ENCODE peak calls at places on chromosome 17, in five cellular contexts. G is pancreas; Z is H54; Q is stimulated activated CD4-positive, alpha-beta T cell treated with anti-CD3 and anti-CD28 coated beads, Interleukin-1b, Interleukin-23, amount 100 ng/mL, for 48 hours; L is C1 segment of cervical spinal cord. F is an unnamed sample.

GRCh38 chr17:47270946-47271705 is 17.5 kb downstream of the ITGB3 start:
- DNase-seq in G (no peak), Z (no peak), Q (no peak), L (no peak), F (no peak)

GRCh38 chr17:64245218-64246145 is 17.6 kb downstream of the TEX2 start:
- DNase-seq in G (no peak), Z (peak), Q (no peak), L (no peak), F (no peak)

GRCh38 chr17:14986127-14986526 is 279.0 kb downstream of the PMP22 start:
- DNase-seq in G (no peak), Z (no peak), Q (no peak), L (no peak), F (no peak)

GRCh38 chr17:71033336-71033735 is 864.0 kb downstream of the KCNJ2 start:
- DNase-seq in G (no peak), Z (no peak), Q (no peak), L (no peak), F (no peak)

GRCh38 chr17:50117202-50118040 is 12.5 kb downstream of the SAMD14 start:
- DNase-seq in G (no peak), Z (no peak), Q (peak), L (no peak), F (no peak)

GRCh38 chr17:66691644-66692500 is 143.0 kb upstream of the CACNG5 start:
- DNase-seq in G (no peak), Z (no peak), Q (no peak), L (no peak), F (peak)

GRCh38 chr17:42403150-42403549 is 14.9 kb upstream of the STAT3 start:
- DNase-seq in G (no peak), Z (no peak), Q (peak), L (no peak), F (no peak)

GRCh38 chr17:13537871-13538643 is 63.7 kb downstream of the HS3ST3A1 start:
- DNase-seq in G (no peak), Z (no peak), Q (no peak), L (no peak), F (no peak)

GRCh38 chr17:20304961-20305360 is 162.4 kb downstream of the LGALS9B start:
- DNase-seq in G (no peak), Z (no peak), Q (no peak), L (no peak), F (no peak)

GRCh38 chr17:73156887-73157870 is 7.6 kb upstream of the SSTR2 start:
- DNase-seq in G (no peak), Z (no peak), Q (no peak), L (peak), F (no peak)

GRCh38 chr17:2192367-2193028 is 111.1 kb downstream of the SMG6 start:
- DNase-seq in G (no peak), Z (peak), Q (peak), L (no peak), F (peak)

GRCh38 chr17:37220609-37220953 is 155.2 kb upstream of the C17orf78 start:
- DNase-seq in G (no peak), Z (peak), Q (no peak), L (no peak), F (no peak)

GRCh38 chr17:76872221-76872873 is 4.1 kb downstream of the MGAT5B start:
- DNase-seq in G (no peak), Z (peak), Q (no peak), L (no peak), F (peak)

GRCh38 chr17:73564856-73565255 is 79.4 kb downstream of the SDK2 start:
- DNase-seq in G (no peak), Z (no peak), Q (no peak), L (no peak), F (no peak)

GRCh38 chr17:35121315-35121714 is at the start of gene FNDC8:
- DNase-seq in G (no peak), Z (no peak), Q (no peak), L (no peak), F (no peak)

GRCh38 chr17:62189377-62189776 is 124.3 kb upstream of the MED13 start:
- DNase-seq in G (no peak), Z (no peak), Q (no peak), L (no peak), F (no peak)

GRCh38 chr17:73091770-73092517 is 544 bp downstream of the SLC39A11 start:
- DNase-seq in G (no peak), Z (peak), Q (no peak), L (no peak), F (peak)

GRCh38 chr17:20059728-20060188 is 50.6 kb downstream of the SPECC1 start:
- DNase-seq in G (no peak), Z (peak), Q (no peak), L (no peak), F (peak)

GRCh38 chr17:69084911-69085310 is 24.2 kb upstream of the ABCA9 start:
- DNase-seq in G (peak), Z (no peak), Q (no peak), L (no peak), F (no peak)

GRCh38 chr17:29575511-29576213 is 7.2 kb downstream of the TP53I13 start:
- DNase-seq in G (peak), Z (no peak), Q (no peak), L (no peak), F (no peak)

GRCh38 chr17:75406222-75406615 is 741 bp upstream of the GRB2 start:
- DNase-seq in G (no peak), Z (no peak), Q (no peak), L (peak), F (no peak)

GRCh38 chr17:81951785-81952684 is 5.0 kb upstream of the MYADML2 start:
- DNase-seq in G (no peak), Z (no peak), Q (no peak), L (no peak), F (no peak)

GRCh38 chr17:81701288-81702071 is 1.7 kb upstream of the MRPL12 start:
- DNase-seq in G (no peak), Z (no peak), Q (no peak), L (no peak), F (no peak)

F was measured in PC-9.